ENCODE peak calls at places on chromosomes 13 and 19, in five cellular contexts. One of them, this sample, is unnamed.

GRCh38 chr19:1087813-1088418 is 7.3 kb downstream of the POLR2E start:
- DNase-seq in GM23248: no peak
- DNase-seq in neural progenitor cell: no peak
- DNase-seq in SK-N-SH: no peak
- DNase-seq in GM23338: no peak
- DNase-seq in this sample: no peak

GRCh38 chr13:36919206-36919832 is 719 bp downstream of the SMAD9 start:
- DNase-seq in neural progenitor cell: peak
- DNase-seq in GM23338: peak
- DNase-seq in GM23248: peak
- DNase-seq in SK-N-SH: peak
- DNase-seq in this sample: peak

GRCh38 chr13:101211261-101211660 is 205.0 kb downstream of the NALCN start:
- DNase-seq in SK-N-SH: no peak
- DNase-seq in neural progenitor cell: no peak
- DNase-seq in GM23338: no peak
- DNase-seq in GM23248: peak
- DNase-seq in this sample: peak

GRCh38 chr13:113560645-113561416 is 23.7 kb upstream of the TFDP1 start:
- DNase-seq in GM23338: no peak
- DNase-seq in SK-N-SH: no peak
- DNase-seq in GM23248: no peak
- DNase-seq in neural progenitor cell: no peak
- DNase-seq in this sample: no peak

GRCh38 chr13:111403266-111403665 is 82.8 kb downstream of the TEX29 start:
- DNase-seq in SK-N-SH: no peak
- DNase-seq in GM23248: no peak
- DNase-seq in neural progenitor cell: no peak
- DNase-seq in GM23338: no peak
- DNase-seq in this sample: no peak

GRCh38 chr13:112188298-112188610 is 121.3 kb downstream of the SOX1 start:
- DNase-seq in neural progenitor cell: no peak
- DNase-seq in GM23338: no peak
- DNase-seq in SK-N-SH: no peak
- DNase-seq in GM23248: no peak
- DNase-seq in this sample: no peak

GRCh38 chr13:64723735-64724134 is 2506.4 kb downstream of the PCDH9 start:
- DNase-seq in SK-N-SH: peak
- DNase-seq in GM23248: peak
- DNase-seq in GM23338: peak
- DNase-seq in neural progenitor cell: no peak
- DNase-seq in this sample: peak

GRCh38 chr19:12841094-12841493 is 2.8 kb downstream of the MAST1 start:
- DNase-seq in GM23248: peak
- DNase-seq in GM23338: peak
- DNase-seq in SK-N-SH: peak
- DNase-seq in neural progenitor cell: peak
- DNase-seq in this sample: no peak

GRCh38 chr13:97043302-97043701 is 49.0 kb upstream of the OXGR1 start:
- DNase-seq in SK-N-SH: no peak
- DNase-seq in GM23248: peak
- DNase-seq in GM23338: no peak
- DNase-seq in neural progenitor cell: no peak
- DNase-seq in this sample: no peak

GRCh38 chr19:12834976-12835757 is 788 bp upstream of the RTBDN start:
- DNase-seq in neural progenitor cell: peak
- DNase-seq in GM23248: peak
- DNase-seq in GM23338: peak
- DNase-seq in SK-N-SH: peak
- DNase-seq in this sample: peak

GRCh38 chr19:21688464-21688863 is 78.9 kb downstream of the ZNF100 start:
- DNase-seq in GM23248: no peak
- DNase-seq in neural progenitor cell: no peak
- DNase-seq in SK-N-SH: no peak
- DNase-seq in GM23338: no peak
- DNase-seq in this sample: no peak

GRCh38 chr19:27733551-27734266 is 1479.2 kb downstream of the UQCRFS1 start:
- DNase-seq in SK-N-SH: no peak
- DNase-seq in GM23248: no peak
- DNase-seq in neural progenitor cell: no peak
- DNase-seq in GM23338: no peak
- DNase-seq in this sample: no peak

DNA sequence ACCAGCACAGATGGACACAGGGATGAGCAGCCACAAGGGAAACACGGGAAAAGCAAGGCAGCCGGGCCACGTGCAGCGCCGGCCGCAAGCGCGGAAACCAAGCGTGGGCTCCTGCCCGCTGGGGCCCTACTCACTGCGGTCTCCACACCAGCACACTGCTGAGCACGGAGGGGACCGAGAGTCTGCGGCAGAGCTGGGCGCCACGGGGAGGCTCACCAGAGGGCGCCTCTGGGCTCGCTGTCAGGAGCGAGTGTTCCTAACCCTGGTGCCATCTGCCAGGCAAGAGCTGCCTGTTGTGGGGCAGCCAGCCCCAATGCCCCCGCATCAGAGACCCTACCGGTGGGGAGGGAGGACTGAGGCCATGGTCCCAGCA is 26.5 kb downstream of the MPND start:
- DNase-seq in GM23338: peak
- DNase-seq in SK-N-SH: no peak
- DNase-seq in GM23248: no peak
- DNase-seq in neural progenitor cell: peak
- DNase-seq in this sample: no peak
- H2AFZ ChIP-seq in GM23338: no peak
- H2AFZ ChIP-seq in SK-N-SH: no peak
- H2AFZ ChIP-seq in GM23248: no peak
- H2AFZ ChIP-seq in neural progenitor cell: no peak
- H2AFZ ChIP-seq in this sample: no peak

GRCh38 chr13:75319244-75319643 is 162.7 kb downstream of the TBC1D4 start:
- DNase-seq in SK-N-SH: no peak
- DNase-seq in GM23248: no peak
- DNase-seq in neural progenitor cell: no peak
- DNase-seq in GM23338: no peak
- DNase-seq in this sample: peak
- TF ChIP-seq EZH2phosphoT487 in SK-N-SH: no peak
- TF ChIP-seq EZH2phosphoT487 in GM23248: no peak
- TF ChIP-seq EZH2phosphoT487 in neural progenitor cell: no peak
- TF ChIP-seq EZH2phosphoT487 in GM23338: no peak
- TF ChIP-seq EZH2phosphoT487 in this sample: no peak

GRCh38 chr13:98738213-98738612 is 14.3 kb downstream of the SLC15A1 start:
- DNase-seq in neural progenitor cell: no peak
- DNase-seq in GM23248: no peak
- DNase-seq in GM23338: peak
- DNase-seq in SK-N-SH: no peak
- DNase-seq in this sample: no peak
- H3K4me2 ChIP-seq in neural progenitor cell: no peak
- H3K4me2 ChIP-seq in GM23248: no peak
- H3K4me2 ChIP-seq in GM23338: no peak
- H3K4me2 ChIP-seq in SK-N-SH: no peak
- H3K4me2 ChIP-seq in this sample: no peak

GRCh38 chr19:46659151-46660007 is 1.6 kb downstream of the DACT3 start:
- DNase-seq in SK-N-SH: peak
- DNase-seq in GM23338: peak
- DNase-seq in neural progenitor cell: peak
- DNase-seq in GM23248: peak
- DNase-seq in this sample: no peak

GRCh38 chr19:46656541-46656940 is 4.4 kb downstream of the DACT3 start:
- DNase-seq in SK-N-SH: no peak
- DNase-seq in GM23248: no peak
- DNase-seq in GM23338: no peak
- DNase-seq in neural progenitor cell: no peak
- DNase-seq in this sample: no peak

GRCh38 chr19:46660008-46660517 is 919 bp downstream of the DACT3 start:
- DNase-seq in SK-N-SH: peak
- DNase-seq in GM23248: peak
- DNase-seq in GM23338: peak
- DNase-seq in neural progenitor cell: peak
- DNase-seq in this sample: no peak

GRCh38 chr19:46650445-46650844 is 10.5 kb downstream of the DACT3 start:
- DNase-seq in GM23248: no peak
- DNase-seq in GM23338: no peak
- DNase-seq in SK-N-SH: no peak
- DNase-seq in neural progenitor cell: no peak
- DNase-seq in this sample: no peak

GRCh38 chr19:46654621-46655152 is 6.3 kb downstream of the DACT3 start:
- DNase-seq in neural progenitor cell: peak
- DNase-seq in GM23338: peak
- DNase-seq in GM23248: no peak
- DNase-seq in SK-N-SH: no peak
- DNase-seq in this sample: no peak
- H2AFZ ChIP-seq in neural progenitor cell: no peak
- H2AFZ ChIP-seq in GM23338: peak
- H2AFZ ChIP-seq in GM23248: no peak
- H2AFZ ChIP-seq in SK-N-SH: no peak
- H2AFZ ChIP-seq in this sample: no peak

DNA sequence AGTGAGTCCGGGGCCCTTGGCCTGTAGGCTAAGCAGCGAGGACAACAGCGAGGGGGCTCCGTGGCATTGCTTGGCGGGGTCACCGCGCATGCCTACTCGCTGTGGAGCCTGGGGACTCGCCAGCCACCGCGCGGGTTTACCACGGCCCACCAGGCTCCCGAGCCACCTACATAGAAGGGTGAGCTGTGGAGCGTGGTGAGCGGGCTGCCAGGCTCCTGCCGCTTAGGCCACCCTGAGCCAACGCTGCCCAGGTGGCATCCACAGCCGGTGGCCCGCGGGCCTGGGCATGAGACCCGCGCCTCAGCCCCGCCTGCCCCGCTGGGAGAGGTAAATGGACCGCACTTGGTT is 31.2 kb downstream of the C1QTNF9 start:
- DNase-seq in GM23338: no peak
- DNase-seq in SK-N-SH: no peak
- DNase-seq in neural progenitor cell: no peak
- DNase-seq in GM23248: no peak
- DNase-seq in this sample: no peak
- TF ChIP-seq EZH2phosphoT487 in GM23338: no peak
- TF ChIP-seq EZH2phosphoT487 in SK-N-SH: no peak
- TF ChIP-seq EZH2phosphoT487 in neural progenitor cell: no peak
- TF ChIP-seq EZH2phosphoT487 in GM23248: no peak
- TF ChIP-seq EZH2phosphoT487 in this sample: no peak

GRCh38 chr13:21149568-21149967 is 26.8 kb downstream of the SKA3 start:
- DNase-seq in GM23338: no peak
- DNase-seq in GM23248: peak
- DNase-seq in SK-N-SH: no peak
- DNase-seq in neural progenitor cell: no peak
- DNase-seq in this sample: no peak

GRCh38 chr13:21147827-21148226 is 28.5 kb downstream of the SKA3 start:
- DNase-seq in GM23248: no peak
- DNase-seq in SK-N-SH: no peak
- DNase-seq in neural progenitor cell: no peak
- DNase-seq in GM23338: peak
- DNase-seq in this sample: no peak

GRCh38 chr13:21148557-21149258 is 27.6 kb downstream of the SKA3 start:
- DNase-seq in neural progenitor cell: no peak
- DNase-seq in SK-N-SH: no peak
- DNase-seq in GM23338: peak
- DNase-seq in GM23248: no peak
- DNase-seq in this sample: no peak

GRCh38 chr13:21152251-21152899 is 24.0 kb downstream of the SKA3 start:
- DNase-seq in GM23248: no peak
- DNase-seq in GM23338: peak
- DNase-seq in SK-N-SH: no peak
- DNase-seq in neural progenitor cell: peak
- DNase-seq in this sample: no peak

DNA sequence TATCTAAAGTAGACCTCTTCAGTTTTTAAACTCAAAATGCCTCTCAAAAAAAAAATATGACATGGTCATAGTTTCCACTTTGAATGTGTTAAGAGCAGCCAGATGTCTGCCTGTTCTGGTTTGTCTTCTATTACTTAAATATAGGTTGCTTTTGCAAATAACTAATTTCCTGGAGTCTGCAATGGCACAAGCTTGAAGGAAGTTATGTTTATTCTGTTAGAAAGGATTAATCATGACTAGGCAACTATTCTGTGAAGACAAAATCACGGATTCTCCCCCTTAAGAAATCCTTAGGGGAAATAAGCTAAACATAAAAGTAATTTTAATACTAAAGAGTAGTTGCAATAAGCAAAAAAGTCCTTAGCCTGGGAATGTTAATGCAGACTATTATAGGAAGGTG is 26.3 kb downstream of the SKA3 start:
- DNase-seq in GM23338: no peak
- DNase-seq in SK-N-SH: no peak
- DNase-seq in GM23248: no peak
- DNase-seq in neural progenitor cell: no peak
- DNase-seq in this sample: no peak
- H3K4me2 ChIP-seq in GM23338: no peak
- H3K4me2 ChIP-seq in SK-N-SH: no peak
- H3K4me2 ChIP-seq in GM23248: no peak
- H3K4me2 ChIP-seq in neural progenitor cell: no peak
- H3K4me2 ChIP-seq in this sample: no peak

GRCh38 chr13:25371158-25371557 is 616 bp upstream of the ATP8A2 start:
- DNase-seq in GM23248: no peak
- DNase-seq in SK-N-SH: no peak
- DNase-seq in GM23338: no peak
- DNase-seq in neural progenitor cell: no peak
- DNase-seq in this sample: no peak

GRCh38 chr13:25377244-25377962 is 5.6 kb downstream of the ATP8A2 start:
- DNase-seq in GM23338: no peak
- DNase-seq in GM23248: no peak
- DNase-seq in SK-N-SH: no peak
- DNase-seq in neural progenitor cell: no peak
- DNase-seq in this sample: no peak

GRCh38 chr13:25375727-25376358 is 4.1 kb downstream of the ATP8A2 start:
- DNase-seq in SK-N-SH: peak
- DNase-seq in GM23338: peak
- DNase-seq in GM23248: peak
- DNase-seq in neural progenitor cell: peak
- DNase-seq in this sample: peak

GRCh38 chr13:25371608-25372274 is at the start of gene ATP8A2:
- DNase-seq in neural progenitor cell: peak
- DNase-seq in GM23248: peak
- DNase-seq in GM23338: peak
- DNase-seq in SK-N-SH: peak
- DNase-seq in this sample: no peak

GRCh38 chr13:25372275-25373081 is 704 bp downstream of the ATP8A2 start:
- DNase-seq in GM23338: peak
- DNase-seq in neural progenitor cell: peak
- DNase-seq in GM23248: peak
- DNase-seq in SK-N-SH: peak
- DNase-seq in this sample: no peak
- H2AFZ ChIP-seq in GM23338: peak
- H2AFZ ChIP-seq in neural progenitor cell: peak
- H2AFZ ChIP-seq in GM23248: peak
- H2AFZ ChIP-seq in SK-N-SH: no peak
- H2AFZ ChIP-seq in this sample: no peak

GRCh38 chr19:39917561-39918182 is 16.8 kb downstream of the FCGBP start:
- DNase-seq in SK-N-SH: no peak
- DNase-seq in neural progenitor cell: no peak
- DNase-seq in GM23248: no peak
- DNase-seq in GM23338: no peak
- DNase-seq in this sample: no peak
- TF ChIP-seq EZH2phosphoT487 in SK-N-SH: no peak
- TF ChIP-seq EZH2phosphoT487 in neural progenitor cell: no peak
- TF ChIP-seq EZH2phosphoT487 in GM23248: no peak
- TF ChIP-seq EZH2phosphoT487 in GM23338: no peak
- TF ChIP-seq EZH2phosphoT487 in this sample: no peak

GRCh38 chr13:74644239-74644638 is 510.0 kb upstream of the KLF12 start:
- DNase-seq in GM23338: no peak
- DNase-seq in SK-N-SH: no peak
- DNase-seq in neural progenitor cell: no peak
- DNase-seq in GM23248: peak
- DNase-seq in this sample: no peak

GRCh38 chr13:74647211-74647610 is 513.0 kb upstream of the KLF12 start:
- DNase-seq in GM23338: peak
- DNase-seq in SK-N-SH: no peak
- DNase-seq in GM23248: no peak
- DNase-seq in neural progenitor cell: no peak
- DNase-seq in this sample: no peak

GRCh38 chr13:74641586-74641985 is 507.4 kb upstream of the KLF12 start:
- DNase-seq in GM23248: peak
- DNase-seq in neural progenitor cell: no peak
- DNase-seq in GM23338: no peak
- DNase-seq in SK-N-SH: no peak
- DNase-seq in this sample: peak
- H3K4me2 ChIP-seq in GM23248: no peak
- H3K4me2 ChIP-seq in neural progenitor cell: no peak
- H3K4me2 ChIP-seq in GM23338: no peak
- H3K4me2 ChIP-seq in SK-N-SH: no peak
- H3K4me2 ChIP-seq in this sample: no peak